ENCODE peak calls at places on chromosomes 11 and 22, in five cellular contexts. Z is heart right ventricle, O is HuH-7.5, I is upper lobe of left lung, A is cardiac fibroblast. N is an unnamed sample.

GRCh38 chr11:774873-775592 is 2.3 kb downstream of the GATD1 start:
- DNase-seq in Z (no peak), O (no peak), I (no peak), A (peak), N (no peak)

GRCh38 chr11:6736495-6737121 is 35.2 kb downstream of the OR2AG2 start:
- DNase-seq in Z (no peak), O (no peak), I (peak), A (peak), N (peak)

GRCh38 chr22:37044634-37045625 is 6.6 kb upstream of the KCTD17 start:
- DNase-seq in Z (peak), O (no peak), I (no peak), A (no peak), N (no peak)

GRCh38 chr11:33636104-33636503 is 64.5 kb downstream of the C11orf91 start:
- DNase-seq in Z (no peak), O (no peak), I (no peak), A (peak), N (no peak)

GRCh38 chr11:2839395-2839941 is 46.1 kb downstream of the CDKN1C start:
- DNase-seq in Z (no peak), O (peak), I (no peak), A (no peak), N (no peak)

GRCh38 chr11:74634537-74634936 is 42.2 kb downstream of the POLD3 start:
- DNase-seq in Z (no peak), O (peak), I (no peak), A (peak), N (peak)

GRCh38 chr11:38867338-38867737 is 2269.3 kb upstream of the RAG2 start:
- DNase-seq in Z (no peak), O (no peak), I (no peak), A (no peak), N (no peak)

GRCh38 chr11:100151944-100152343 is 535.1 kb upstream of the ARHGAP42 start:
- DNase-seq in Z (no peak), O (no peak), I (no peak), A (no peak), N (peak)

GRCh38 chr22:26642465-26643367 is 14.7 kb upstream of the MIAT start:
- DNase-seq in Z (peak), O (no peak), I (peak), A (peak), N (peak)

GRCh38 chr11:131592734-131593133 is 222.3 kb downstream of the NTM start:
- DNase-seq in Z (no peak), O (no peak), I (no peak), A (no peak), N (no peak)

GRCh38 chr11:17686185-17686980 is 33.0 kb upstream of the MYOD1 start:
- DNase-seq in Z (no peak), O (no peak), I (no peak), A (no peak), N (no peak)

GRCh38 chr11:76083563-76084451 is 122.5 kb downstream of the WNT11 start:
- DNase-seq in Z (no peak), O (no peak), I (no peak), A (peak), N (no peak)

GRCh38 chr11:108496643-108497256 is 1.4 kb downstream of the POGLUT3 start:
- DNase-seq in Z (no peak), O (no peak), I (no peak), A (peak), N (no peak)

GRCh38 chr22:48169227-48169626 is 1406.8 kb downstream of the TBC1D22A start:
- DNase-seq in Z (no peak), O (no peak), I (peak), A (no peak), N (no peak)

GRCh38 chr11:66332371-66333219 is 3.6 kb downstream of the RIN1 start:
- DNase-seq in Z (no peak), O (no peak), I (no peak), A (no peak), N (no peak)

GRCh38 chr11:113546757-113547507 is 71.7 kb upstream of the DRD2 start:
- DNase-seq in Z (no peak), O (no peak), I (no peak), A (peak), N (no peak)

GRCh38 chr11:44761546-44761961 is 34.8 kb downstream of the TSPAN18 start:
- DNase-seq in Z (peak), O (no peak), I (no peak), A (no peak), N (no peak)

N was measured in Kasumi-1.